ENCODE peak calls at places on chromosomes 16 and 17, in four cellular contexts. P is heart right ventricle, B is left lung, M is body of pancreas. S is an unnamed sample.

GRCh38 chr17:34926661-34927060 is 34.6 kb downstream of the CCT6B start:
- ATAC-seq in P (no peak), B (no peak), M (no peak), S (no peak)

GRCh38 chr17:3689262-3690093 is 6.5 kb downstream of the P2RX5 start:
- ATAC-seq in P (no peak), B (no peak), M (no peak), S (no peak)

GRCh38 chr17:510223-510917 is 157.8 kb upstream of the RPH3AL start:
- ATAC-seq in P (peak), B (no peak), M (no peak), S (no peak)

GRCh38 chr17:73068322-73069153 is 23.9 kb downstream of the SLC39A11 start:
- ATAC-seq in P (peak), B (peak), M (no peak), S (no peak)

GRCh38 chr16:14125030-14125681 is 54.0 kb downstream of the MRTFB start:
- ATAC-seq in P (no peak), B (peak), M (no peak), S (no peak)

GRCh38 chr17:77927777-77928518 is 30.6 kb upstream of the TNRC6C start:
- ATAC-seq in P (no peak), B (no peak), M (no peak), S (no peak)

GRCh38 chr16:89191901-89192184 is 8.5 kb downstream of the SLC22A31 start:
- ATAC-seq in P (no peak), B (no peak), M (no peak), S (no peak)

GRCh38 chr17:76428511-76428910 is 24.4 kb downstream of the UBE2O start:
- ATAC-seq in P (no peak), B (no peak), M (no peak), S (no peak)

GRCh38 chr16:20899503-20900298 is 457 bp downstream of the DCUN1D3 start:
- ATAC-seq in P (peak), B (peak), M (no peak), S (peak)

GRCh38 chr17:28230011-28230410 is 89.0 kb upstream of the TMEM97 start:
- ATAC-seq in P (no peak), B (no peak), M (peak), S (no peak)

GRCh38 chr16:56793504-56793903 is 63.6 kb downstream of the NUP93 start:
- ATAC-seq in P (no peak), B (peak), M (no peak), S (no peak)

GRCh38 chr17:81138500-81138899 is 26.8 kb upstream of the PVALEF start:
- ATAC-seq in P (no peak), B (no peak), M (no peak), S (no peak)

GRCh38 chr16:11215935-11216556 is 40.0 kb downstream of the SOCS1 start:
- ATAC-seq in P (no peak), B (no peak), M (no peak), S (no peak)

DNA sequence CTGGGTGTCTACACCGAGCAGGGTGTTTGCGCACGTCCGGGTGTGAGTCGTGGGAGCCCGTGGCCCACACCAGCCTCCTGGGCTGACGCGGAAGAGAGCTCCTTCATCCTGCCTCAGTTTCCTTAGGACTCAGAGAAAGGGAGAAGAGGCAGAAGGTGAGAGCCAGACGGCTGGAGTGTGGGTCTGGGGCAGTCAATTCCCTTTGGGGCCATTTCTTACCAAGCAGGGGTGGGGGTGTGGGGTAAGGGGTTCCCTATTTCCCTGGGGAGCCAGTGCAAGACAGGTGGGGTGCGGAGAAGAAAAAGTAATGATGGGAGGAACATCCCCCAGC is 831 bp downstream of the CA7 start:
- ATAC-seq in P (no peak), B (no peak), M (no peak), S (no peak)
- H3K4me3 ChIP-seq in P (peak), B (peak), M (no peak), S (no peak)

GRCh38 chr17:41168121-41168520 is at the start of gene KRTAP4-3:
- ATAC-seq in P (no peak), B (no peak), M (no peak), S (no peak)
- H3K27ac ChIP-seq in P (no peak), B (no peak), M (no peak), S (no peak)

DNA sequence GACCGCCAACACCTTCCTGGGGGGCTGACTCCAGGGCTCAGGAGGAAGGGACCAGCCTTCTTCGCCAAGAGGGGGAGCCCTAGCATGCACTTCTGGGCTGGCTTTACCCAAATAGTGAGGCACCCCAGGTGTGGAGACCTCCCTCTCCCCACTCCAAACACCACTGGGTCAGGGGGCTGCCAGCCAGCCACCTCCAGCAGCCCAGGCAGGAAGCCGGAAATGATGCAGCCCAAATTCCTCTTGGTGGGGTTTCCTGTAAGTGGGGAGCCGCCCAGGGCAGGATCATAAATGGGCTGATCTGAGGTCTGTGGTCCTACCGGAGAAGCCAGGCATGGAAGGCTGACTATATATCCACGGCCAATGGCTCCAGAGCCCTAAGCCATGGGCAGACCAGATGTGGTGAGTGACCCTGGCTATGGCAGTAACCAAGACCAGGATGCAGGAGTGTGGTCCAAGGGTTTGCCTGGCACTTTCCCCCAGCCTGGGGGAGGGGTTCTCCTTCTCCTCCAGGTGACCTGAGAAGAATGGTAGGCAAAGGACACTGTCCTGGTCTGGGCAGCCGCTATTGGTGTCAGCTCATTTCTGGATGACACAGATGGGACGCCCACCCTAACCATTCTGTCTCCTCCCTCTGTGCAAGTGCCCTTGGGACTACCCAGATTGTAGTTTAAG is 4.2 kb downstream of the GIT1 start:
- ATAC-seq in P (peak), B (no peak), M (no peak), S (no peak)
- H3K4me3 ChIP-seq in P (peak), B (peak), M (no peak), S (no peak)

DNA sequence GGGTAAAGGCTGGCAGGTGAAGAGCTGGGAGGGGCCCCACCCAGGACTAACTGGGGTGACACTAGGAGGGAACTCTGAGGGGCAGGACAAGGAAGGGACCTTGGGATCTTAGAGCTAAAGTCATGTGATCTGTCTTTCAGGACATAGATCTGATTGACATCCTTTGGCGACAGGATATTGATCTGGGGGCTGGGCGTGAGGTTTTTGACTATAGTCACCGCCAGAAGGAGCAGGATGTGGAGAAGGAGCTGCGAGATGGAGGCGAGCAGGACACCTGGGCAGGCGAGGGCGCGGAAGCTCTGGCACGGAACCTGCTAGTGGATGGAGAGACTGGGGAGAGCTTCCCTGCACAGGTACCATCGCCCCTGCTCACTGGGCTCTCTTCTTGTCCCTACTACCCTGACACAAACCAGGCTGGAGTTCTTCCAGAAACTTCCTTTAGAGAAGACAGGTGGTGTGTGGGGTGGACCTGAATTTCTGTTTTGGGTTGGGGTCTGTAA is 8.1 kb downstream of the NFE2L1 start:
- ATAC-seq in P (no peak), B (no peak), M (no peak), S (no peak)
- H3K27ac ChIP-seq in P (no peak), B (peak), M (no peak), S (no peak)

DNA sequence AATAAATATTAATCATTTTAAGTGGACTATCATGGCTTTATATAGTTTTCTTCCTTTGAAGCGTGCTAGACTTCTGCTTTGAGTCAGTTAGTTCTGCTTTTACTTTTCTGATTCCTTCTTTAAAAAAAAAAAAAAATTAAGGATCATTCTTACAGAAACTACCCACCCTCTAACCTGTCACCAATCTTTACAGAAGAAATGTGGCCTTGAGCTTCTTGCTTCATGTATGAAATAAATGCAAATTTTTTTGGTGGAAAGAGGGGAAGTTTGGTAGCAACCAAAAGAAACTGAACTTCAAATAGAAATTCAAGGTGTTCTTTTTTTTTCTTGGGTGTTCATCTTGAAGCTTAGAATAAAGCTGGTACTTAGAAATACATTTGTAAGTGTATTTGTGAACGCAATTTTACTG is 2.2 kb downstream of the EVI2A start:
- ATAC-seq in P (no peak), B (no peak), M (no peak), S (no peak)
- H3K4me3 ChIP-seq in P (no peak), B (peak), M (no peak), S (no peak)

GRCh38 chr16:51236583-51236982 is 85.5 kb upstream of the SALL1 start:
- ATAC-seq in P (no peak), B (no peak), M (no peak), S (no peak)
- H3K27ac ChIP-seq in P (no peak), B (no peak), M (no peak), S (no peak)